ENCODE peak calls at places on chromosomes 7 and 10, in four cellular contexts. One of them, this sample, is unnamed.

GRCh38 chr7:123789200-123789784 is 40.5 kb upstream of the WASL start:
- DNase-seq in brain microvascular endothelial cell: no peak
- DNase-seq in tibial nerve: no peak
- DNase-seq in esophagus muscularis mucosa: no peak
- DNase-seq in this sample: no peak

GRCh38 chr10:104908581-104908980 is 267.5 kb downstream of the SORCS3 start:
- DNase-seq in brain microvascular endothelial cell: no peak
- DNase-seq in tibial nerve: no peak
- DNase-seq in esophagus muscularis mucosa: no peak
- DNase-seq in this sample: no peak

GRCh38 chr7:98821348-98821747 is 48.5 kb downstream of the TMEM130 start:
- DNase-seq in brain microvascular endothelial cell: no peak
- DNase-seq in tibial nerve: no peak
- DNase-seq in esophagus muscularis mucosa: no peak
- DNase-seq in this sample: no peak

GRCh38 chr7:32102432-32102851 is 32.2 kb upstream of the PDE1C start:
- DNase-seq in brain microvascular endothelial cell: no peak
- DNase-seq in tibial nerve: no peak
- DNase-seq in esophagus muscularis mucosa: no peak
- DNase-seq in this sample: no peak

GRCh38 chr7:41709621-41710020 is 6.7 kb upstream of the INHBA start:
- DNase-seq in brain microvascular endothelial cell: peak; percentile 98
- DNase-seq in tibial nerve: no peak
- DNase-seq in esophagus muscularis mucosa: no peak
- DNase-seq in this sample: no peak

GRCh38 chr10:126583507-126584200 is 86.8 kb downstream of the C10orf90 start:
- DNase-seq in brain microvascular endothelial cell: no peak
- DNase-seq in tibial nerve: no peak
- DNase-seq in esophagus muscularis mucosa: peak; percentile 88
- DNase-seq in this sample: no peak

GRCh38 chr10:53111529-53111928 is 338.9 kb upstream of the MBL2 start:
- DNase-seq in brain microvascular endothelial cell: no peak
- DNase-seq in tibial nerve: no peak
- DNase-seq in esophagus muscularis mucosa: no peak
- DNase-seq in this sample: no peak

GRCh38 chr10:128000660-128001059 is 93.8 kb downstream of the PTPRE start:
- DNase-seq in brain microvascular endothelial cell: no peak
- DNase-seq in tibial nerve: no peak
- DNase-seq in esophagus muscularis mucosa: no peak
- DNase-seq in this sample: no peak

GRCh38 chr10:70053212-70053895 is 708 bp downstream of the MACROH2A2 start:
- DNase-seq in brain microvascular endothelial cell: no peak
- DNase-seq in tibial nerve: no peak
- DNase-seq in esophagus muscularis mucosa: no peak
- DNase-seq in this sample: no peak

GRCh38 chr10:119657725-119658124 is 6.5 kb downstream of the BAG3 start:
- DNase-seq in brain microvascular endothelial cell: no peak
- DNase-seq in tibial nerve: no peak
- DNase-seq in esophagus muscularis mucosa: no peak
- DNase-seq in this sample: no peak

GRCh38 chr7:28192786-28193581 is 12.4 kb upstream of the JAZF1 start:
- DNase-seq in brain microvascular endothelial cell: peak; percentile 43
- DNase-seq in tibial nerve: no peak
- DNase-seq in esophagus muscularis mucosa: no peak
- DNase-seq in this sample: no peak

GRCh38 chr7:114151777-114152176 is 233.0 kb upstream of the PPP1R3A start:
- DNase-seq in brain microvascular endothelial cell: no peak
- DNase-seq in tibial nerve: no peak
- DNase-seq in esophagus muscularis mucosa: no peak
- DNase-seq in this sample: no peak

GRCh38 chr10:43024942-43025700 is 51.7 kb upstream of the RET start:
- DNase-seq in brain microvascular endothelial cell: no peak
- DNase-seq in tibial nerve: no peak
- DNase-seq in esophagus muscularis mucosa: peak; percentile 82
- DNase-seq in this sample: no peak

GRCh38 chr10:108783897-108784296 is 1139.4 kb downstream of the XPNPEP1 start:
- DNase-seq in brain microvascular endothelial cell: peak; percentile 0
- DNase-seq in tibial nerve: no peak
- DNase-seq in esophagus muscularis mucosa: no peak
- DNase-seq in this sample: no peak

GRCh38 chr10:133295426-133296320 is 13.0 kb downstream of the TUBGCP2 start:
- DNase-seq in brain microvascular endothelial cell: no peak
- DNase-seq in tibial nerve: no peak
- DNase-seq in esophagus muscularis mucosa: no peak
- DNase-seq in this sample: no peak

DNA sequence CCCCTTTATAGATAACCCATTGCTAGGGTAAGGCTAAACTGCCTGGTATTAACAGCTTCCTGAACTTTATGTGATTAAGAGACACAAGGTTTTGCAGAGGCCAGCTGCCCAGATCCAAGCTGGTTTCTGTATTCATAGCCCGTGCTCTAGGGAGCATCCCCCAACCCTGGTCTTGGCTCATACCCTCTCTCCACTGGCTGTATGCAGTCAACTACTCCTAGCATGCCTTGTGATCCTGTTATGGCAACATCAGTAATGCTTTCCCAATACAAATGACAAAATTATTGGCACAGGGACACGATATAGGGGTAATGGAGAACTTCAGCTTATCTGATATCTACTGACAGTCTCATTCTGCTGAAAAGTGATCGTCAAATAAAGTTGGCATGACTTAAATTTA is 202.8 kb upstream of the MKLN1 start:
- DNase-seq in brain microvascular endothelial cell: no peak
- DNase-seq in tibial nerve: no peak
- DNase-seq in esophagus muscularis mucosa: no peak
- DNase-seq in this sample: no peak
- TF ChIP-seq CTCF in brain microvascular endothelial cell: no peak
- TF ChIP-seq CTCF in tibial nerve: no peak
- TF ChIP-seq CTCF in esophagus muscularis mucosa: no peak
- TF ChIP-seq CTCF in this sample: no peak

DNA sequence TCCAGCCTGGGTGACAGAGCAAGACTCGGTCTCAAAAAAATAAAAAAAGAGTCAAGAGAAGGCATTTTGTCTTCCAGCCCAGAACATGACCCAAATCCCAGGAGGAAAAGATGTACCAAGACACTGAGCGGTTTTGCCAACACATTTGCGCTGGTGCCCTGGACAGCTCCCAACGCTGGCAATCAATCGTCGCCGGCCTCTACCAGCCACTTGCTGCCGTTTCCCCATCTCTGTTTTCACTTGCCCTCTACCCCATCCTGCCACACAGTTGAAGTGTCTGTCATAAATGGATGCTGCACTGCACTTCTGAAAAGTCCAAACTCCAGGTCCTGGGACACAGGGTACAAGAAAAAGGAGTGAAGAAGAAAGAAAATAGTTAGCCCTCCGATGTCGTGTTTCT is 29.7 kb upstream of the CRTAC1 start:
- DNase-seq in brain microvascular endothelial cell: no peak
- DNase-seq in tibial nerve: no peak
- DNase-seq in esophagus muscularis mucosa: no peak
- DNase-seq in this sample: no peak
- H3K27me3 ChIP-seq in brain microvascular endothelial cell: no peaks in the 10 kb centered on the region
- H3K27me3 ChIP-seq in tibial nerve: peaks cover 11% of the 10 kb centered on the region
- H3K27me3 ChIP-seq in esophagus muscularis mucosa: no peaks in the 10 kb centered on the region
- H3K27me3 ChIP-seq in this sample: peaks cover 21% of the 10 kb centered on the region

GRCh38 chr7:45162311-45162845 is 4.8 kb downstream of the RAMP3 start:
- DNase-seq in brain microvascular endothelial cell: no peak
- DNase-seq in tibial nerve: no peak
- DNase-seq in esophagus muscularis mucosa: no peak
- DNase-seq in this sample: no peak

GRCh38 chr7:45160374-45160773 is 2.8 kb downstream of the RAMP3 start:
- DNase-seq in brain microvascular endothelial cell: no peak
- DNase-seq in tibial nerve: no peak
- DNase-seq in esophagus muscularis mucosa: no peak
- DNase-seq in this sample: no peak

GRCh38 chr7:45161842-45162241 is 4.3 kb downstream of the RAMP3 start:
- DNase-seq in brain microvascular endothelial cell: no peak
- DNase-seq in tibial nerve: no peak
- DNase-seq in esophagus muscularis mucosa: no peak
- DNase-seq in this sample: no peak

GRCh38 chr7:45159296-45159695 is 1.7 kb downstream of the RAMP3 start:
- DNase-seq in brain microvascular endothelial cell: no peak
- DNase-seq in tibial nerve: no peak
- DNase-seq in esophagus muscularis mucosa: no peak
- DNase-seq in this sample: no peak

GRCh38 chr7:45161138-45161537 is 3.5 kb downstream of the RAMP3 start:
- DNase-seq in brain microvascular endothelial cell: no peak
- DNase-seq in tibial nerve: no peak
- DNase-seq in esophagus muscularis mucosa: no peak
- DNase-seq in this sample: no peak
- H3K27ac ChIP-seq in brain microvascular endothelial cell: no peak overlapping the region
- H3K27ac ChIP-seq in tibial nerve: no peak overlapping the region
- H3K27ac ChIP-seq in esophagus muscularis mucosa: peak overlapping the region; percentile 30
- H3K27ac ChIP-seq in this sample: no peak overlapping the region

GRCh38 chr7:44265733-44266132 is 59.7 kb downstream of the CAMK2B start:
- DNase-seq in brain microvascular endothelial cell: no peak
- DNase-seq in tibial nerve: no peak
- DNase-seq in esophagus muscularis mucosa: no peak
- DNase-seq in this sample: no peak
- TF ChIP-seq CTCF in brain microvascular endothelial cell: no peak
- TF ChIP-seq CTCF in tibial nerve: no peak
- TF ChIP-seq CTCF in esophagus muscularis mucosa: no peak
- TF ChIP-seq CTCF in this sample: no peak

DNA sequence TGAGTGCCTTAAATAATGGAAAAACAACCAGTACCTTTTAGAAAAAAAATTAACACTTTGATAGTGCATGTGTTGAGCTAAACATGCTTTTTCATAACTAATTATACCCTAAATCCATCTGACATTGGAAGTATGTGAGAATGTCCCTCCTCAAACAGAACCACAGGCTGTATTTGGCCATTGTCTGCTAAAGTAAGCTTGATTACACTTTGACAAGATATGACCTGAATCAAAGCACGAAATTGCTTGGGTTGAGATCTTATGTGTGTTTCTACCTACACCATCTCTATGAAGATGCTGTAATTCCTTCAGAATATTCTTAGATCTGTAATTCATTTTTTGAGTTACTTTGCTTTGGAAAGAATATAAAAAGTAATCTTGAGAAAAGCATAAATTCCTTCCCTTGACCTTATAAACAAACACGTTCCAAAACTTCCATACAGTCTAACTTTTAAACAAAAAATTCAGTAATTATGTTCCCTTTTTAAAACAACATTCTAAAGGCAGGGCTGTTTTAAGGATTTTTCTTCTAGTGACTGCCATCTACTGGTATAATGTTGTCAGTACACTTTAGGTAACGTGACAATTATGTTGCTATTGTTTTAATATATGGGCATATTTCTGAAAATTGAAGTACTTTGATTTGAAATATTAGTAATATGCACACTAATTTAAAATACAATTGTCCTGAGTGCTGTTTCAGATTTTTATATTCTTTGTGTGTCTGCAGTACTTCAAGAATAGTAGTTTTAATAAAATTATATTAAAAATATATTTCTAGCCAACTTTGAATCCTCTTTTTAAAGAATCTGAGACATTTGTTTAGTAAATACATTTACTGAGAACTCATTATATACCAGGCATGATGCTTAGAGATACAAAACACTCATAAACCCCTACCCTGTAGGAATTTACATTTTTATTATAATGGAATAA is 20.9 kb downstream of the CD36 start:
- DNase-seq in brain microvascular endothelial cell: no peak
- DNase-seq in tibial nerve: no peak
- DNase-seq in esophagus muscularis mucosa: no peak
- DNase-seq in this sample: no peak
- H3K27me3 ChIP-seq in brain microvascular endothelial cell: no peaks in the 10 kb centered on the region
- H3K27me3 ChIP-seq in tibial nerve: no peaks in the 10 kb centered on the region
- H3K27me3 ChIP-seq in esophagus muscularis mucosa: no peaks in the 10 kb centered on the region
- H3K27me3 ChIP-seq in this sample: no peaks in the 10 kb centered on the region

GRCh38 chr10:97256356-97256755 is 36.1 kb downstream of the ARHGAP19 start:
- DNase-seq in brain microvascular endothelial cell: no peak
- DNase-seq in tibial nerve: no peak
- DNase-seq in esophagus muscularis mucosa: no peak
- DNase-seq in this sample: no peak

GRCh38 chr10:97259119-97259518 is 33.3 kb downstream of the ARHGAP19 start:
- DNase-seq in brain microvascular endothelial cell: no peak
- DNase-seq in tibial nerve: no peak
- DNase-seq in esophagus muscularis mucosa: no peak
- DNase-seq in this sample: no peak

GRCh38 chr10:97254694-97255093 is 37.7 kb downstream of the ARHGAP19 start:
- DNase-seq in brain microvascular endothelial cell: no peak
- DNase-seq in tibial nerve: no peak
- DNase-seq in esophagus muscularis mucosa: no peak
- DNase-seq in this sample: no peak

GRCh38 chr10:97250952-97251351 is 41.5 kb downstream of the ARHGAP19 start:
- DNase-seq in brain microvascular endothelial cell: no peak
- DNase-seq in tibial nerve: no peak
- DNase-seq in esophagus muscularis mucosa: no peak
- DNase-seq in this sample: no peak

DNA sequence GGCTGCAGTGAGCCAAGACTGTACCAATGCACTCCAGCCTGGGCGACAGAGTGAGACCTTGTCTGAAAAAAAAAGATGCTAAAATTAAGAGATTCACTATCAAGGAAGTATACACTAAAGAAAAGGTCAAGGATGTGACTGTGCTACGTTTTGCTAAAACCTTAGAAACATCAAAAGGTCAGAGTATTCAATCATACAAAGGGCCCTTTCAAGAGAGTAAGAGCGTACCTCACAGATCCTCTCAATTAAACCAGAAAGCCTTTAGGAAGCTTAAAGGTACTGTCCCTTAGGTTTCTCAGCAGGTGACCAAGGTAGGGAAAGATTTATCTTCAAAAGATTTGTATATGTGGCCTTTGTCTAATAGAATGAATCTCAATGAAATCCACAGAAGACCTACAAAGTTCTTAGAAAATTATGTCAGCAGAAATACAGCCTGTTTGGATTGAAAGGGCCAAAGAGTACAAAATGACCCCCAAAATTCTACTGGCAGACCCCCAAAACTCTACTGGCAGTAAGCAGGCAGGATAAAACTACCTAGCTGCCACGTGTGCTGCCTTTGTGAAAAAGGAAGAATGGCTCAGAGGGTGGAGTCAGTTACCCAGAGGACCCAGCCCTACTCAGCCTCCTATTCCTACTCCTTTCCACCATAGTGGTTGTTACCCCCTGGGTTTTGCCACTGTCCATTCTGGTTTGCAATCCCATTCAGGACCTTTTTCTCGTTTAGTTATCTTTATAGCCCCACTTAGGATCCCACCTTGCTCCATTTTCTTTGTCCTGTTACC is 36.7 kb downstream of the ARHGAP19 start:
- DNase-seq in brain microvascular endothelial cell: no peak
- DNase-seq in tibial nerve: no peak
- DNase-seq in esophagus muscularis mucosa: no peak
- DNase-seq in this sample: no peak
- H3K27ac ChIP-seq in brain microvascular endothelial cell: no peak overlapping the region
- H3K27ac ChIP-seq in tibial nerve: no peak overlapping the region
- H3K27ac ChIP-seq in esophagus muscularis mucosa: no peak overlapping the region
- H3K27ac ChIP-seq in this sample: no peak overlapping the region

GRCh38 chr7:100465299-100465698 is 1.2 kb upstream of the SPACDR start:
- DNase-seq in brain microvascular endothelial cell: no peak
- DNase-seq in tibial nerve: no peak
- DNase-seq in esophagus muscularis mucosa: no peak
- DNase-seq in this sample: no peak

GRCh38 chr7:100464210-100464660 is at the start of gene SPACDR:
- DNase-seq in brain microvascular endothelial cell: peak; percentile 27
- DNase-seq in tibial nerve: no peak
- DNase-seq in esophagus muscularis mucosa: no peak
- DNase-seq in this sample: no peak

GRCh38 chr7:100464791-100465190 is 731 bp upstream of the SPACDR start:
- DNase-seq in brain microvascular endothelial cell: no peak
- DNase-seq in tibial nerve: no peak
- DNase-seq in esophagus muscularis mucosa: no peak
- DNase-seq in this sample: no peak

GRCh38 chr7:100466830-100467605 is 3.0 kb upstream of the SPACDR start:
- DNase-seq in brain microvascular endothelial cell: no peak
- DNase-seq in tibial nerve: no peak
- DNase-seq in esophagus muscularis mucosa: no peak
- DNase-seq in this sample: no peak

GRCh38 chr7:100465702-100466311 is 1.7 kb upstream of the SPACDR start:
- DNase-seq in brain microvascular endothelial cell: peak; percentile 45
- DNase-seq in tibial nerve: no peak
- DNase-seq in esophagus muscularis mucosa: no peak
- DNase-seq in this sample: no peak
- TF ChIP-seq CTCF in brain microvascular endothelial cell: peak; percentile 85
- TF ChIP-seq CTCF in tibial nerve: peak; percentile 81
- TF ChIP-seq CTCF in esophagus muscularis mucosa: peak; percentile 74
- TF ChIP-seq CTCF in this sample: no peak

This sample was measured in CD4-positive, alpha-beta T cell.